ENCODE peak calls at places on chromosomes 5 and 9, in six cellular contexts. C is NCI-H526; U is anterior cingulate cortex; Z is stimulated activated CD8-positive, alpha-beta memory T cell treated with anti-CD3 and anti-CD28 coated beads, Interleukin-15, amount 100 ng/mL, for 1 hour; P is GM04504; O is MV-4-11. G is an unnamed sample.
A peak's percentile ranks its signal among the peaks of the same experiment; 100 is the strongest.

GRCh38 chr9:115132648-115133047 is 14.7 kb upstream of the TNC start:
- DNase-seq in O (no peak), P (no peak), U (no peak), Z (no peak), C (no peak), G (no peak)

GRCh38 chr5:108398964-108399363 is 17.1 kb upstream of the FBXL17 start:
- DNase-seq in O (no peak), U (no peak), P (no peak), Z (no peak), C (no peak), G (no peak)

GRCh38 chr9:134656334-134657034 is 14.9 kb downstream of the COL5A1 start:
- DNase-seq in O (peak; percentile 13), Z (no peak), P (no peak), U (no peak), C (no peak), G (no peak)

GRCh38 chr9:119368681-119369581 is at the start of gene BRINP1:
- DNase-seq in O (no peak), P (no peak), C (no peak), U (peak; percentile 71), Z (no peak), G (peak; percentile 94)

GRCh38 chr5:124446125-124446524 is 300.3 kb downstream of the ZNF608 start:
- DNase-seq in U (no peak), P (no peak), C (no peak), O (no peak), Z (no peak), G (no peak)

GRCh38 chr9:108634164-108634563 is 221.6 kb downstream of the ACTL7B start:
- DNase-seq in U (no peak), P (no peak), C (no peak), Z (no peak), O (no peak), G (no peak)

GRCh38 chr5:134053840-134054338 is 49.1 kb upstream of the VDAC1 start:
- DNase-seq in U (no peak), Z (no peak), O (no peak), C (peak; percentile 81), P (no peak), G (no peak)

GRCh38 chr9:125568616-125569015 is 138.4 kb downstream of the MAPKAP1 start:
- DNase-seq in Z (no peak), C (no peak), O (no peak), P (peak; percentile 16), U (no peak), G (no peak)

GRCh38 chr5:136127560-136127959 is 5.1 kb upstream of the SMAD5 start:
- DNase-seq in C (no peak), Z (no peak), P (no peak), U (no peak), O (no peak), G (no peak)

G was measured in G401.